ENCODE peak calls at places on chromosome 7, in five cellular contexts. T, Z, C, N and Q are unnamed samples.

GRCh38 chr7:103446046-103446520 is at the start of gene SLC26A5:
- DNase-seq in T (no peak), Z (peak; percentile 34), C (no peak), N (no peak), Q (peak; percentile 68)

GRCh38 chr7:126700807-126701604 is 551.7 kb downstream of the GRM8 start:
- DNase-seq in T (no peak), Z (no peak), C (peak; percentile 5), N (peak; percentile 78), Q (peak; percentile 0)

GRCh38 chr7:127380479-127380878 is 12.0 kb downstream of the ZNF800 start:
- DNase-seq in T (no peak), Z (no peak), C (no peak), N (peak; percentile 31), Q (no peak)

GRCh38 chr7:50717186-50717585 is 65.5 kb downstream of the GRB10 start:
- DNase-seq in T (no peak), Z (no peak), C (no peak), N (no peak), Q (no peak)

GRCh38 chr7:131010714-131011436 is 276.9 kb upstream of the KLF14 start:
- DNase-seq in T (no peak), Z (no peak), C (no peak), N (peak; percentile 39), Q (no peak)

GRCh38 chr7:1219516-1219915 is 13.2 kb upstream of the UNCX start:
- DNase-seq in T (no peak), Z (no peak), C (no peak), N (no peak), Q (no peak)

GRCh38 chr7:101717986-101718746 is 89.1 kb upstream of the MYL10 start:
- DNase-seq in T (no peak), Z (no peak), C (no peak), N (no peak), Q (no peak)

GRCh38 chr7:20831451-20831850 is 44.8 kb upstream of the SP8 start:
- DNase-seq in T (no peak), Z (no peak), C (no peak), N (peak; percentile 30), Q (no peak)

GRCh38 chr7:35727571-35727970 is 32.6 kb upstream of the HERPUD2 start:
- DNase-seq in T (no peak), Z (no peak), C (no peak), N (no peak), Q (no peak)

GRCh38 chr7:107051376-107051775 is 6.9 kb downstream of the PRKAR2B start:
- DNase-seq in T (no peak), Z (no peak), C (no peak), N (peak; percentile 19), Q (no peak)

GRCh38 chr7:43921423-43921822 is 4.8 kb upstream of the UBE2D4 start:
- DNase-seq in T (no peak), Z (no peak), C (no peak), N (no peak), Q (peak; percentile 80)

GRCh38 chr7:19122018-19122588 is 4.7 kb upstream of the TWIST1 start:
- DNase-seq in T (no peak), Z (peak; percentile 27), C (no peak), N (peak; percentile 85), Q (no peak)

GRCh38 chr7:15832996-15833395 is 146.5 kb upstream of the MEOX2 start:
- DNase-seq in T (peak; percentile 69), Z (no peak), C (no peak), N (no peak), Q (peak; percentile 40)

GRCh38 chr7:90411510-90411909 is 8.2 kb downstream of the CLDN12 start:
- DNase-seq in T (no peak), Z (no peak), C (no peak), N (no peak), Q (peak; percentile 86)

GRCh38 chr7:12389089-12389700 is 14.5 kb downstream of the VWDE start:
- DNase-seq in T (no peak), Z (peak; percentile 62), C (no peak), N (peak; percentile 90), Q (peak; percentile 49)

GRCh38 chr7:115476666-115477065 is 553.9 kb downstream of the TFEC start:
- DNase-seq in T (no peak), Z (no peak), C (no peak), N (no peak), Q (peak; percentile 3)

GRCh38 chr7:130493275-130493868 is 1.5 kb downstream of the MEST start:
- DNase-seq in T (no peak), Z (no peak), C (no peak), N (no peak), Q (no peak)

GRCh38 chr7:47765373-47765979 is 182.8 kb downstream of the PKD1L1 start:
- DNase-seq in T (no peak), Z (no peak), C (no peak), N (no peak), Q (no peak)

GRCh38 chr7:30543815-30544525 is 39.3 kb upstream of the GGCT start:
- DNase-seq in T (no peak), Z (no peak), C (no peak), N (peak; percentile 85), Q (no peak)

GRCh38 chr7:44978511-44979366 is at the start of gene MYO1G:
- DNase-seq in T (peak; percentile 82), Z (no peak), C (peak; percentile 81), N (no peak), Q (peak; percentile 65)

GRCh38 chr7:4820405-4820967 is 41.3 kb downstream of the PAPOLB start:
- DNase-seq in T (no peak), Z (no peak), C (no peak), N (no peak), Q (no peak)

GRCh38 chr7:129958643-129959479 is 6.1 kb upstream of the UBE2H start:
- DNase-seq in T (no peak), Z (no peak), C (no peak), N (peak; percentile 46), Q (peak; percentile 90)

GRCh38 chr7:158017226-158018060 is 570.2 kb downstream of the PTPRN2 start:
- DNase-seq in T (peak; percentile 31), Z (no peak), C (no peak), N (no peak), Q (no peak)